ENCODE peak calls at places on chromosomes 7 and 10, in eight cellular contexts. R, P, F, H, W, S, G and B are unnamed samples. For H3K4me1, the result is how much of the 10 kb centered on the place peaks cover.

GRCh38 chr7:55050286-55050685 is 31.5 kb downstream of the EGFR start:
- DNase-seq in H (no peak), P (no peak), R (no peak), S (no peak), G (no peak), F (no peak), W (no peak), B (no peak)

GRCh38 chr10:92847185-92847864 is 995 bp upstream of the EXOC6 start:
- DNase-seq in H (no peak), W (no peak), G (no peak), S (no peak), F (no peak), R (no peak), P (no peak), B (no peak)

GRCh38 chr7:17183630-17184328 is 114.7 kb upstream of the AHR start:
- DNase-seq in P (no peak), G (no peak), H (no peak), F (no peak), S (peak), W (no peak), R (no peak), B (no peak)

GRCh38 chr7:117762055-117762454 is 111.2 kb downstream of the CTTNBP2 start:
- DNase-seq in W (no peak), G (no peak), F (no peak), R (no peak), P (no peak), S (no peak), H (no peak), B (no peak)

GRCh38 chr10:10160821-10161312 is 856.8 kb upstream of the CELF2 start:
- DNase-seq in W (no peak), R (no peak), F (no peak), H (no peak), G (no peak), S (no peak), P (no peak), B (peak)

GRCh38 chr10:111018021-111018420 is 58.8 kb upstream of the ADRA2A start:
- DNase-seq in F (no peak), P (no peak), W (no peak), G (no peak), H (no peak), S (no peak), R (no peak), B (no peak)

GRCh38 chr10:123573236-123574147 is 92.7 kb upstream of the GPR26 start:
- DNase-seq in S (no peak), R (peak), G (peak), F (peak), H (no peak), P (no peak), W (peak), B (no peak)

GRCh38 chr7:35848728-35849127 is 47.9 kb downstream of the SEPTIN7 start:
- DNase-seq in S (no peak), R (peak), F (no peak), H (no peak), G (no peak), P (no peak), W (no peak), B (no peak)

GRCh38 chr7:139626817-139627216 is 103.3 kb downstream of the CLEC2L start:
- DNase-seq in F (no peak), R (no peak), H (no peak), P (no peak), G (no peak), S (no peak), W (no peak), B (no peak)

GRCh38 chr7:75985009-75985517 is 9.3 kb downstream of the TMEM120A start:
- DNase-seq in G (peak), F (no peak), W (no peak), P (peak), H (no peak), S (no peak), R (no peak), B (no peak)

GRCh38 chr10:124619195-124619594 is 125.0 kb downstream of the FAM53B start:
- DNase-seq in S (peak), F (no peak), R (no peak), P (no peak), G (no peak), W (no peak), H (no peak), B (no peak)

GRCh38 chr7:157276091-157276561 is 60.7 kb upstream of the DNAJB6 start:
- DNase-seq in H (no peak), W (no peak), R (no peak), S (no peak), G (no peak), P (no peak), F (no peak), B (peak)

GRCh38 chr10:103543617-103544525 is 50.4 kb downstream of the NEURL1 start:
- DNase-seq in G (no peak), P (no peak), W (no peak), S (no peak), R (no peak), F (no peak), H (no peak), B (no peak)

GRCh38 chr7:17939111-17939669 is 1.1 kb downstream of the SNX13 start:
- DNase-seq in P (no peak), R (no peak), H (no peak), W (peak), F (peak), S (peak), G (peak), B (no peak)

GRCh38 chr7:4607321-4607729 is 74.8 kb upstream of the FOXK1 start:
- DNase-seq in S (no peak), W (no peak), H (no peak), F (no peak), P (no peak), G (no peak), R (no peak), B (no peak)

GRCh38 chr10:1573334-1573969 is 163.9 kb downstream of the ADARB2 start:
- DNase-seq in S (no peak), P (no peak), H (no peak), F (no peak), G (no peak), W (no peak), R (no peak), B (no peak)

GRCh38 chr7:37915438-37915837 is 1.2 kb downstream of the SFRP4 start:
- DNase-seq in S (no peak), R (no peak), G (peak), H (no peak), F (peak), W (no peak), P (no peak), B (peak)

GRCh38 chr10:77857272-77857671 is 69.3 kb downstream of the DLG5 start:
- DNase-seq in R (no peak), G (peak), P (no peak), W (no peak), S (no peak), H (no peak), F (no peak), B (peak)

GRCh38 chr7:157056957-157057902 is 46.8 kb upstream of the MNX1 start:
- DNase-seq in W (no peak), G (no peak), P (no peak), R (no peak), F (no peak), H (no peak), S (no peak), B (no peak)

GRCh38 chr10:78438094-78438906 is 404.6 kb downstream of the RPS24 start:
- DNase-seq in H (no peak), P (no peak), R (no peak), F (no peak), W (no peak), S (no peak), G (no peak), B (no peak)

GRCh38 chr10:21507066-21507669 is 18.3 kb downstream of the SKIDA1 start:
- DNase-seq in H (no peak), S (no peak), W (no peak), R (no peak), P (no peak), F (no peak), G (no peak), B (no peak)

GRCh38 chr7:93046641-93047040 is 71.1 kb downstream of the SAMD9 start:
- DNase-seq in G (no peak), P (no peak), F (no peak), H (no peak), W (no peak), R (peak), S (no peak), B (no peak)

GRCh38 chr10:130498934-130499333 is 362.7 kb downstream of the GLRX3 start:
- DNase-seq in G (no peak), S (no peak), R (no peak), F (no peak), H (no peak), P (no peak), W (no peak), B (no peak)

GRCh38 chr10:73649876-73650536 is 5.8 kb downstream of the SYNPO2L start:
- DNase-seq in G (no peak), R (no peak), P (no peak), H (no peak), F (no peak), W (no peak), S (no peak), B (peak)

GRCh38 chr7:66114743-66115727 is at the start of gene CRCP:
- DNase-seq in W (peak), H (peak), S (peak), P (peak), R (peak), F (peak), G (peak), B (peak)

GRCh38 chr10:74432841-74433594 is 282.0 kb downstream of the ADK start:
- DNase-seq in H (no peak), F (no peak), P (no peak), W (no peak), S (peak), G (peak), R (peak), B (no peak)

GRCh38 chr7:115356139-115356746 is 434.3 kb downstream of the MDFIC start:
- DNase-seq in H (no peak), G (peak), W (no peak), P (no peak), R (peak), S (peak), F (peak), B (no peak)

GRCh38 chr10:100744136-100744979 is 1.0 kb upstream of the PAX2 start:
- DNase-seq in R (no peak), G (no peak), S (no peak), F (no peak), P (no peak), W (no peak), H (no peak), B (no peak)

GRCh38 chr7:54788664-54789063 is 29.7 kb upstream of the SEC61G start:
- DNase-seq in P (no peak), S (peak), F (peak), W (peak), G (peak), H (no peak), R (peak), B (no peak)

GRCh38 chr7:129163875-129164544 is 19.5 kb downstream of the TSPAN33 start:
- DNase-seq in H (no peak), G (peak), R (peak), P (no peak), F (no peak), S (peak), W (no peak), B (no peak)

GRCh38 chr10:42593284-42593683 is 45.1 kb downstream of the ZNF33B start:
- DNase-seq in H (no peak), W (no peak), P (no peak), S (peak), R (no peak), G (no peak), F (no peak), B (no peak)

GRCh38 chr10:25113231-25114035 is 61.4 kb upstream of the GPR158 start:
- DNase-seq in F (peak), R (peak), H (no peak), S (peak), G (peak), W (peak), P (no peak), B (peak)

GRCh38 chr7:120260111-120260510 is 12.9 kb upstream of the KCND2 start:
- DNase-seq in G (no peak), P (no peak), H (no peak), F (no peak), R (no peak), S (no peak), W (no peak), B (no peak)

GRCh38 chr10:20313665-20314064 is 497.4 kb downstream of the PLXDC2 start:
- DNase-seq in R (no peak), F (no peak), G (no peak), W (no peak), P (no peak), H (no peak), S (no peak), B (no peak)

GRCh38 chr7:55140221-55140980 is 121.6 kb downstream of the EGFR start:
- DNase-seq in G (peak), P (no peak), F (no peak), R (no peak), W (no peak), S (peak), H (no peak), B (peak)

GRCh38 chr10:64116731-64117130 is 595.5 kb downstream of the REEP3 start:
- DNase-seq in F (no peak), P (no peak), G (no peak), H (no peak), S (no peak), R (no peak), W (no peak), B (no peak)

GRCh38 chr10:11403116-11403515 is 208.3 kb downstream of the USP6NL start:
- DNase-seq in S (no peak), H (peak), F (no peak), R (no peak), W (no peak), P (peak), G (no peak), B (no peak)

GRCh38 chr7:917255-918117 is 37.0 kb downstream of the ADAP1 start:
- DNase-seq in F (no peak), S (no peak), H (no peak), R (no peak), P (peak), G (no peak), W (no peak), B (peak)

GRCh38 chr7:19107392-19108147 is 9.9 kb downstream of the TWIST1 start:
- DNase-seq in R (peak), H (no peak), W (peak), G (peak), S (peak), P (no peak), F (no peak), B (peak)
- H3K4me3 ChIP-seq in R (peak), H (no peak), W (peak), G (peak), S (peak), P (no peak), F (no peak), B (peak)

GRCh38 chr10:351770-352318 is 216.6 kb downstream of the ZMYND11 start:
- DNase-seq in G (no peak), W (no peak), F (no peak), R (no peak), H (no peak), S (no peak), P (no peak), B (no peak)
- H3K27ac ChIP-seq in G (no peak), W (no peak), F (no peak), R (no peak), H (no peak), S (no peak), P (no peak), B (no peak)

GRCh38 chr7:105831824-105832535 is 44.4 kb downstream of the ATXN7L1 start:
- DNase-seq in H (no peak), R (no peak), P (no peak), W (no peak), F (no peak), S (peak), G (no peak), B (no peak)

GRCh38 chr7:105827106-105827870 is 49.1 kb downstream of the ATXN7L1 start:
- DNase-seq in S (no peak), R (no peak), G (no peak), W (no peak), F (no peak), P (no peak), H (no peak), B (no peak)

GRCh38 chr7:105828141-105828540 is 48.3 kb downstream of the ATXN7L1 start:
- DNase-seq in R (no peak), F (no peak), H (no peak), G (no peak), P (no peak), S (no peak), W (no peak), B (no peak)

GRCh38 chr7:105830405-105831218 is 45.8 kb downstream of the ATXN7L1 start:
- DNase-seq in H (no peak), R (no peak), W (no peak), P (no peak), G (peak), F (peak), S (peak), B (no peak)

DNA sequence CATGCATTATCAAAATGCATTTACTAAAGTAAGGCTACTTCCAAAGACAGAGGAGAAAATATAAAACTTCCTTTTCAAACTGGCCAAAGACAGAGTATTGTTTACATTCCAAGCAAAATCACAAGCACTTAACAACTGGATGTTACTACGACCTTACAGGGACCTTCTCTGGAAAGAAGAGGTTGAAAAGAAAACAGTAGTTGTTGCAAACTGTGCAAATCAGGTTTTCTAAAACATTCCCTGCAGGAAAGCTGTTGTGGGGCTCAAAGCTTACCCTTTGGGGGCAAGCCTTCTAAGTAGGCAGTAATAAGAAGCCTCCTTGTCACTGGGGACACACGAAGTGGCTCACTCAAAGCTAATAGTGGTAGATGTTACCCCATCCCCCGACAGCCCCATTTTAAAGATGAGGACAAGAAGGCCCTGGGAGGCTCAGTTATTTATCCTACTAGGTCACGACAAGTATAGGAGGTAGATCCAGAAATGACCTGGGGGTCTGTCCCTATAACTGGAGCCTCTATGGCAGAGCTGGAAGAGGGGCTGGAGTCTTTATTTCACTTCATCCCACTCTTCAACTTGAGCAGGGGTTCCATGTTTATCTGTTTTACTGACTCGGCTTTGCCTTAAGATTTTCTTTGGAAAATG is 46.6 kb downstream of the ATXN7L1 start:
- DNase-seq in W (no peak), G (no peak), S (peak), F (no peak), P (no peak), H (no peak), R (no peak), B (no peak)
- H3K4me1 ChIP-seq in W (under half), G (under half), S (under half), F (under half), P (under half), H (under half), R (under half), B (under half)

DNA sequence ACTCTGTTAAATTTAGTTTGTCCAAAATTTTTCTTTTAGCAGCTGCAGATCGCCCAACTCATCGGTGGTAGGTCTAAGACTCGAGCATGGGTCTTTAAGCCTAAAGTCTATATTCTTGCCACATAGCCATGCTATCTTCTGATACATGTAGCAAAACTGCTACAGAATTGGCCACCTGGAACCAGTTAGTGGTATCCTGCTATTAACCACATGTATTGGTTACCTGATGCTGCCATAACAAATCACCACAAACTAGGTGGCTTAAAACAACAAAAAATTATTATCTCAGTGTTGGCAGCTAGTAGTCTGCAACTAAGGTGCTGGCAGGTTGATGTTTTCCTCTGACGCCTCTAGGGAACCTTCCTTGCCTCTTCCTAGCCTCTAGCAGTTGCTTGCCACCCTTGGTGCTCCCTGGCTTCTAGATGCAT is 96.7 kb upstream of the PIK3CG start:
- DNase-seq in W (no peak), P (no peak), R (no peak), G (no peak), S (no peak), H (no peak), F (no peak), B (no peak)
- H3K4me3 ChIP-seq in W (no peak), P (peak), R (no peak), G (no peak), S (peak), H (no peak), F (no peak), B (no peak)

DNA sequence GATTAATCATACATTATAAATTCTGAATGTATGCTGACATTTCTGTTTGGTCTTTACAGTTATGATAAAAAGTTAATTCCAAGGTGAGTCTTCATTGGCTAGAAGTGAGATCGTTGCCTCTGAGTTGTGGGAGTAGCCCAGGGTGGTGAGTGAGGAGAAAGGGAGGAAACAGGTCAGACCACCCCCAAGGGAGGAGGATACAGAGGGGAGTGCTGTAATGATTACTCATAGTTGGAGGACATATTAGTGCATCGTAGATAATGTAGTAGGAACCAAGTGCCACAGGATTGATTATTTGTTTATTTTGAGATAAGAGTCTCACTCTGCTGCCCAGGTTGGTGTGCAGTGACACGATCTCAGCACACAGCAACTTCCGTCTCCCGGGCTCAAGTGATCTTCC is 672.2 kb downstream of the INHBA start:
- DNase-seq in S (no peak), P (no peak), R (no peak), G (no peak), W (no peak), F (no peak), H (no peak), B (no peak)
- H3K27ac ChIP-seq in S (no peak), P (no peak), R (no peak), G (no peak), W (no peak), F (no peak), H (no peak), B (no peak)

GRCh38 chr7:2759736-2760097 is 71.7 kb downstream of the AMZ1 start:
- DNase-seq in H (no peak), F (no peak), P (no peak), R (no peak), S (no peak), W (no peak), G (no peak), B (no peak)

GRCh38 chr7:2754912-2755311 is 66.9 kb downstream of the AMZ1 start:
- DNase-seq in R (no peak), H (no peak), P (no peak), W (no peak), G (no peak), F (no peak), S (no peak), B (no peak)

GRCh38 chr7:2758673-2759603 is 70.9 kb downstream of the AMZ1 start:
- DNase-seq in G (no peak), S (no peak), F (no peak), R (no peak), W (no peak), H (no peak), P (no peak), B (no peak)

GRCh38 chr7:2757904-2758672 is 70.1 kb downstream of the AMZ1 start:
- DNase-seq in P (peak), W (no peak), S (peak), G (peak), F (peak), R (peak), H (no peak), B (peak)

DNA sequence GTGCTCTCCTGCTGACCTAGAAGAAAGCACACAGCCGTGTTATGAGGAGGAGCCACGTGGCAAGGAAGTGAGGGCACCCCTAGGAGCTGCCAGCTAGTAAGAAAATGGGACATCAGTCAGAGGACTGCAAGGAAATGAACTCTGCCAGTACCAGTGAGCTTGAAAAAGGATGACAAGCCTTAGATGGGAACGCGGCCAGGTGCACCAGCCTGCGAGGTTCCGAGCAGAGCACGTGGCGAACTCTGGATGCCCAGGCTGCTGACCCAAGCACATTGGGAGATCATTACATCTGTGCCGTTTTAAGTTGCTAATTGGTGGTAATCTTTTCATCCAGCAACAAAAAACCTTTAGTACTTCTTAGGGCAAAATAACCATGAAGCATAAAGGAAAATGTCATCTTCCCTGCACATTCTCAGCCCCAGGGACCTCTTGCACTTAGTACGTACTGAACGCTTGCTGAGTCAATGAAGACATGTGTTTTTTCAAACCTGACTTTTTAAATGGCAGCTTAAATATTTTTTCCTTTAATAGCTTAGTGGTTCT is 69.4 kb downstream of the AMZ1 start:
- DNase-seq in W (no peak), H (no peak), P (no peak), G (peak), R (no peak), S (no peak), F (peak), B (peak)
- H3K4me1 ChIP-seq in W (under half), H (under half), P (under half), G (under half), R (under half), S (under half), F (under half), B (under half)